ENCODE peak calls at places on chromosomes 7 and 10, in nine cellular contexts. E is endodermal cell, R is fibroblast of the aortic adventitia, Q is heart right ventricle, O is mammary epithelial cell, A is coronary artery, V is endothelial cell, H is spleen, X is body of pancreas. L is an unnamed sample.
A peak's percentile ranks its signal among the peaks of the same experiment; 100 is the strongest.

GRCh38 chr7:135714534-135715009 is 13.4 kb downstream of the SLC13A4 start:
- DNase-seq in V (no peak), H (no peak), R (peak; percentile 36), A (no peak), Q (no peak), E (peak; percentile 90), O (peak; percentile 45), X (no peak), L (no peak)

GRCh38 chr10:18583575-18584270 is 67.7 kb downstream of the NSUN6 start:
- DNase-seq in Q (no peak), O (no peak), R (peak; percentile 22), H (no peak), X (no peak), V (no peak), A (no peak), E (peak; percentile 54), L (no peak)

GRCh38 chr7:26950854-26951253 is 86.5 kb upstream of the SKAP2 start:
- DNase-seq in A (no peak), O (no peak), H (no peak), Q (no peak), X (no peak), V (no peak), R (no peak), E (no peak), L (no peak)

GRCh38 chr10:28317735-28318134 is 14.9 kb upstream of the MPP7 start:
- DNase-seq in O (no peak), E (no peak), X (no peak), A (no peak), V (no peak), H (no peak), Q (no peak), R (no peak), L (no peak)

GRCh38 chr7:30931927-30932540 is 20.4 kb downstream of the AQP1 start:
- DNase-seq in E (no peak), H (no peak), A (no peak), O (no peak), V (no peak), Q (no peak), R (no peak), X (no peak), L (peak; percentile 52)

GRCh38 chr10:78552261-78552811 is 516.4 kb upstream of the ZMIZ1 start:
- DNase-seq in V (no peak), H (no peak), O (no peak), E (peak; percentile 60), R (peak; percentile 91), X (peak; percentile 28), Q (peak; percentile 45), A (peak; percentile 87), L (peak; percentile 95)

GRCh38 chr7:285731-286130 is 4.2 kb upstream of the FOXL3 start:
- DNase-seq in E (no peak), V (no peak), A (no peak), R (no peak), H (peak; percentile 57), Q (no peak), O (no peak), X (no peak), L (peak; percentile 47)

GRCh38 chr10:75542084-75542483 is 110.7 kb downstream of the LRMDA start:
- DNase-seq in Q (no peak), E (no peak), V (no peak), X (no peak), O (no peak), R (no peak), A (no peak), H (no peak), L (no peak)

GRCh38 chr7:69130421-69130820 is 467.9 kb upstream of the AUTS2 start:
- DNase-seq in R (no peak), O (no peak), Q (no peak), V (no peak), E (no peak), X (no peak), A (no peak), H (no peak), L (no peak)

GRCh38 chr7:44111759-44112158 is 7.6 kb downstream of the AEBP1 start:
- DNase-seq in X (no peak), R (no peak), Q (no peak), V (no peak), E (no peak), O (no peak), A (no peak), H (peak; percentile 66), L (no peak)

GRCh38 chr10:42801135-42801534 is 18.5 kb downstream of the BMS1 start:
- DNase-seq in A (no peak), R (no peak), V (no peak), X (no peak), Q (no peak), H (no peak), E (no peak), O (no peak), L (no peak)

DNA sequence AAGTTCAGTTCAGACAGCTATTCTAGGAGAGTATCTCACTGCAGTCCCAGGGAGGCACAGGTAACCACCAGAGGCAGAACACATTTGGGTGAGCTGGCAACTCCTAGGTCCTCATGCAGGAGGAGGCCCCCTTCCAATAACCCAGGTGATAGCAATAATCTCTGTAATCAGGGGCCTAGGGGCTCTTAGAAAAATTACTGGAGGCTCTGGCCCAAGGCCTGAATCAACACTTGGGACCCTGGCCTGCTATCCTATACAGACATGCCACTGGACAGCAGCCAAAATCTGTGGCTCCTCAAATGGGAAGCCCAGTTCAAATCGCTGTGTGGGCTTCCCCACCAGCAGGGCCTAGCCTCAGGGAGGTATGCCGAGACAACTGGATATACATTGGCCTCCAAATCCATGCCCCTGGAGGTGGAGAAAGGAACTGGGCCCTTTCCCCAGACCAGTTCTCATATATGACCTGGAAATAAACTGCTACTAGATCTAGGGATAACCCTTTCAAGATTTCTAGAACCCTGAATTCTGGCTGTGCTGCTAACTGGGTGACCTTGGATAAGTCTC is 1.6 kb downstream of the AVPI1 start:
- DNase-seq in V (peak; percentile 27), R (peak; percentile 64), X (peak; percentile 49), E (peak; percentile 80), Q (no peak), A (no peak), O (peak; percentile 58), H (no peak), L (peak; percentile 73)
- TF ChIP-seq CTCF in V (peak; percentile 61), R (peak; percentile 79), X (peak; percentile 41), E (peak; percentile 70), Q (no peak), A (peak; percentile 15), O (peak; percentile 55), H (no peak), L (no peak)

GRCh38 chr10:98242823-98243222 is 25.2 kb downstream of the LOXL4 start:
- DNase-seq in V (no peak), H (no peak), X (no peak), E (no peak), O (no peak), R (peak; percentile 69), Q (no peak), A (no peak), L (no peak)
- TF ChIP-seq CTCF in V (peak; percentile 33), H (peak; percentile 28), X (peak; percentile 43), E (peak; percentile 66), O (peak; percentile 31), R (peak; percentile 60), Q (no peak), A (peak; percentile 35), L (peak; percentile 20)

GRCh38 chr7:131224996-131225395 is 102.7 kb upstream of the MKLN1 start:
- DNase-seq in R (no peak), Q (no peak), O (no peak), E (no peak), V (no peak), H (no peak), A (no peak), X (no peak), L (no peak)

GRCh38 chr7:131223151-131223550 is 104.5 kb upstream of the MKLN1 start:
- DNase-seq in X (no peak), E (no peak), Q (no peak), O (no peak), H (no peak), R (no peak), V (no peak), A (no peak), L (no peak)

GRCh38 chr7:131219277-131220041 is 108.2 kb upstream of the MKLN1 start:
- DNase-seq in E (peak; percentile 50), O (no peak), H (no peak), V (no peak), X (peak; percentile 28), A (peak; percentile 81), R (peak; percentile 75), Q (peak; percentile 29), L (peak; percentile 89)

GRCh38 chr7:131221061-131221460 is 106.6 kb upstream of the MKLN1 start:
- DNase-seq in H (no peak), E (no peak), X (no peak), O (no peak), A (no peak), V (no peak), Q (no peak), R (no peak), L (no peak)

DNA sequence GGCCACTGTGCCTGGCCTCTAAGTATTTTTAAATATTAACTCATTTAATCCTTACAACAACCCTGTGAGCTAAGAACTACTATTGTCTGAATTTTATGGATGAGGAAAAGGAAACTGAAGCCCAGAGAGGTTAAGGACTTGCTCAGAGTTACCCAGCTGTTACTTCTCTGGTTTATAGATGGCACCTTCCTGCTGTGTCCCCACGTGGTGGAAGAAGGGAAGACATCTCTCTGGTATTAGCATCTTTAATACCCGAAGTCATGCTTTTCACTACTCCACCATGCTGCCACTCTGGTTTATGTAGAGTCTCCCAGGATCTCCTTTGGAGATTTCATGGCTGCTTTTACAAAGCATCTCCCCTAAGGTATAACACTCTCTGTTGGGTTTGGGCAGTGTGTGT is 105.5 kb upstream of the MKLN1 start:
- DNase-seq in X (no peak), O (no peak), H (no peak), R (no peak), Q (no peak), E (no peak), V (no peak), A (no peak), L (no peak)
- TF ChIP-seq CTCF in X (no peak), O (peak; percentile 17), H (no peak), R (no peak), Q (no peak), E (peak; percentile 25), V (no peak), A (no peak), L (no peak)

GRCh38 chr7:16916111-16916639 is 34.4 kb upstream of the AGR3 start:
- DNase-seq in A (no peak), O (peak; percentile 89), E (no peak), H (no peak), Q (no peak), X (no peak), V (no peak), R (peak; percentile 67), L (no peak)

GRCh38 chr7:16921151-16921550 is 39.4 kb upstream of the AGR3 start:
- DNase-seq in O (no peak), X (no peak), A (no peak), H (no peak), V (no peak), R (no peak), E (no peak), Q (no peak), L (no peak)

GRCh38 chr7:16919440-16919839 is 37.7 kb upstream of the AGR3 start:
- DNase-seq in O (no peak), E (no peak), Q (no peak), R (no peak), A (no peak), H (no peak), X (no peak), V (no peak), L (no peak)

GRCh38 chr7:16916733-16917132 is 35.0 kb upstream of the AGR3 start:
- DNase-seq in H (no peak), E (no peak), X (no peak), V (no peak), O (no peak), R (no peak), Q (no peak), A (no peak), L (no peak)

GRCh38 chr7:16918288-16918895 is 36.6 kb upstream of the AGR3 start:
- DNase-seq in O (peak; percentile 25), V (peak; percentile 30), Q (no peak), H (no peak), A (no peak), E (peak; percentile 46), X (peak; percentile 26), R (peak; percentile 71), L (no peak)
- TF ChIP-seq CTCF in O (peak; percentile 51), V (peak; percentile 93), Q (peak; percentile 64), H (peak; percentile 49), A (peak; percentile 48), E (peak; percentile 92), X (peak; percentile 72), R (peak; percentile 60), L (peak; percentile 52)

L was measured in sigmoid colon.